ENCODE peak calls at places on chromosomes 1 and 21, in five cellular contexts. O is stomach, W is left ventricle myocardium inferior, H is brain microvascular endothelial cell, E is astrocyte of the spinal cord. A is an unnamed sample.

GRCh38 chr1:21552715-21553114 is 43.5 kb downstream of the ALPL start:
- DNase-seq in H (peak), W (no peak), O (no peak), E (peak), A (no peak)

GRCh38 chr1:64228181-64228957 is 24.9 kb downstream of the UBE2U start:
- DNase-seq in H (peak), O (no peak), E (peak), W (no peak), A (no peak)

GRCh38 chr21:14550200-14550599 is 4.1 kb upstream of the SAMSN1 start:
- DNase-seq in O (no peak), W (no peak), E (no peak), H (no peak), A (no peak)

GRCh38 chr1:2046225-2046917 is 3.8 kb upstream of the PRKCZ start:
- DNase-seq in H (peak), W (peak), O (peak), E (no peak), A (peak)

GRCh38 chr1:38489844-38490270 is 369.7 kb downstream of the RRAGC start:
- DNase-seq in W (no peak), E (no peak), H (no peak), O (no peak), A (peak)

GRCh38 chr1:151995774-151996173 is 2.1 kb upstream of the S100A10 start:
- DNase-seq in W (no peak), O (no peak), E (no peak), H (no peak), A (no peak)

GRCh38 chr1:243680861-243681260 is 169.2 kb downstream of the AKT3 start:
- DNase-seq in O (no peak), H (no peak), W (no peak), E (no peak), A (no peak)

GRCh38 chr1:65156910-65157545 is 9.0 kb downstream of the AK4 start:
- DNase-seq in W (no peak), H (no peak), E (no peak), O (no peak), A (no peak)

GRCh38 chr1:7856345-7856744 is 3.5 kb upstream of the UTS2 start:
- DNase-seq in W (no peak), E (no peak), O (no peak), H (peak), A (no peak)

GRCh38 chr1:230972855-230973271 is 5.8 kb downstream of the TTC13 start:
- DNase-seq in O (no peak), E (peak), W (no peak), H (peak), A (no peak)

GRCh38 chr21:46091631-46092025 is 6.3 kb upstream of the COL6A2 start:
- DNase-seq in W (no peak), H (no peak), E (no peak), O (no peak), A (no peak)

GRCh38 chr1:38433097-38433722 is 386.6 kb upstream of the POU3F1 start:
- DNase-seq in E (no peak), W (no peak), H (no peak), O (no peak), A (no peak)

GRCh38 chr1:232499151-232499550 is 130.8 kb downstream of the SIPA1L2 start:
- DNase-seq in O (no peak), E (no peak), H (no peak), W (no peak), A (no peak)

GRCh38 chr1:24321150-24321549 is 2.0 kb downstream of the GRHL3 start:
- DNase-seq in O (no peak), H (no peak), W (no peak), E (no peak), A (no peak)

GRCh38 chr1:207826557-207827487 is 75.0 kb downstream of the CD46 start:
- DNase-seq in H (no peak), E (no peak), W (no peak), O (peak), A (no peak)

GRCh38 chr1:25811384-25812082 is 8.2 kb upstream of the MTFR1L start:
- DNase-seq in E (no peak), O (no peak), W (no peak), H (no peak), A (no peak)

GRCh38 chr1:25808481-25809244 is 8.7 kb downstream of the SELENON start:
- DNase-seq in H (no peak), O (no peak), W (no peak), E (no peak), A (no peak)

GRCh38 chr1:25810341-25811299 is 9.1 kb upstream of the MTFR1L start:
- DNase-seq in O (peak), W (peak), E (peak), H (peak), A (peak)

GRCh38 chr1:25809283-25809926 is 9.4 kb downstream of the SELENON start:
- DNase-seq in W (no peak), H (no peak), O (peak), E (no peak), A (no peak)

GRCh38 chr1:25809929-25810328 is 9.8 kb upstream of the MTFR1L start:
- DNase-seq in W (no peak), O (no peak), E (no peak), H (no peak), A (no peak)
- TF ChIP-seq CTCF in W (no peak), O (no peak), E (peak), H (no peak), A (no peak)

GRCh38 chr1:15994590-15995351 is 9.3 kb upstream of the SRARP start:
- DNase-seq in H (peak), W (peak), O (peak), E (peak), A (peak)
- TF ChIP-seq CTCF in H (peak), W (peak), O (peak), E (peak), A (peak)

GRCh38 chr1:150516616-150517015 is 1.1 kb downstream of the FALEC start:
- DNase-seq in W (no peak), E (peak), O (no peak), H (no peak), A (no peak)
- TF ChIP-seq CTCF in W (no peak), E (peak), O (no peak), H (peak), A (no peak)

GRCh38 chr1:67804710-67805109 is 28.6 kb downstream of the GNG12 start:
- DNase-seq in W (no peak), H (no peak), E (no peak), O (no peak), A (no peak)
- TF ChIP-seq CTCF in W (no peak), H (peak), E (no peak), O (no peak), A (no peak)

DNA sequence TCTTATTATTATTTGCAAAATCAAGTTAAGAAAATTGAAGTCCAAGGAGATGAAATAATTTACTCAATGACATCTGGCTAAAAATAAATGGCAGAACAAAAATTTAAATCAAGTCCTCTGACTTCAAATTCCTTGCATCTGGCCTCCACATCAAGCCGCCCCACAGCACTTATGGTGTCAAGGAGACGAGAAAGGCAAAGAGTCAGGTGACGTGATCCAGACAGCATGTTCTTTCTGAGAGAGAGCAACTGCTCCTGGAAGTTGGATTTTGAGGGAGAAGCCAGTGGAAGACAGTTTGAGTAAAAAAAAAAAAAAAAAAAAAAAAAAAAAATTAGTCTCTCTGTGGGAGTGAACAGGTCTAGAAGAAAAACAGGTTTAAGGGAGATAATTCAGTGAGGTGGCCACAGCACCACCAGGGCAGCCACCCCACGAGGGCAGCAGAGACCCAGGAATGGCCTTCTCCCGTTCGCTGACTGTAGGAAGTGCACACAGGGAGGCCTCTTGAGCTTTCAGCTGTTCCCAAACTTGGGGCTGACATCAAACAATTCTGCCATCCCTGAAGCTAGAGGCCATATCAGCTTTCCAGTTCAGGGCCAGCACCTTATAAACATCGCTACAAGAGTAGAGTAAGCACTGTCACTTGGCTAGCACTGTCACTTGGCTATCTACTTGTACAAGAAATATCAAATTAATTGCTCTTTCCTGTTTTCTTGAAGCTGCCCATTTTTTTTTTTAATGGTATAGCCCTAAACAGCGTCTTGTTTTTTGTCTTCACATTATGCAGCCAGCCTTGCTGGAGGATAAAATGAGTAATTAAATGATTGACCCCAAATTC is 7.8 kb downstream of the C1orf162 start:
- DNase-seq in H (peak), E (peak), O (peak), W (peak), A (peak)
- TF ChIP-seq CTCF in H (peak), E (peak), O (peak), W (peak), A (no peak)

GRCh38 chr1:115060501-115060900 is 28.8 kb downstream of the TSPAN2 start:
- DNase-seq in W (no peak), O (no peak), E (no peak), H (no peak), A (no peak)

GRCh38 chr1:115065021-115065420 is 24.3 kb downstream of the TSPAN2 start:
- DNase-seq in E (peak), W (no peak), O (no peak), H (no peak), A (no peak)

GRCh38 chr1:115063238-115063901 is 25.9 kb downstream of the TSPAN2 start:
- DNase-seq in E (peak), H (no peak), W (no peak), O (no peak), A (no peak)

GRCh38 chr1:115064461-115064860 is 24.8 kb downstream of the TSPAN2 start:
- DNase-seq in E (no peak), H (no peak), W (no peak), O (no peak), A (no peak)

GRCh38 chr1:115062542-115063004 is 26.7 kb downstream of the TSPAN2 start:
- DNase-seq in O (peak), W (peak), E (peak), H (no peak), A (no peak)
- TF ChIP-seq CTCF in O (no peak), W (no peak), E (no peak), H (no peak), A (no peak)

DNA sequence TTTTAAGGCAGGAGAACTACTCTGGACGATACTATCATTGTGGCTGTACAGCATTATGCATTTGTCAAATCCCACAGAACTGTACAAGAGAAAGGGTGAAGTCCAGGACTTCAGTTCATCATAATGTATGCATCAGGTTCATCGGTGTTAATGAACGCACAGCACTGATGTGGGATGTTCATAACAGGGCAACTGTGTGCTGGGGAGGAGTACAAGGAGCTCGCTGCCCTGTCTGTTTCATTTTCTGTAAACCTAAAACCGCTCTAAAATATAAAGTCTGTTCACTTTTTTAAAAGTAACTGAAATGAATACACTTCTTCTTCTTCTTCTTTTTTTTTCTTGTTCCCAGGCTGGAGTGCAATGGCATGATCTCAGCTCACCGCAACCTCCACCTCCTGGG is 25.0 kb downstream of the TMPRSS2 start:
- DNase-seq in O (no peak), H (no peak), W (no peak), E (no peak), A (no peak)
- TF ChIP-seq CTCF in O (no peak), H (no peak), W (no peak), E (no peak), A (no peak)

A was measured in glutamatergic neuron.